ENCODE peak calls at places on chromosomes 4 and X, in seven cellular contexts. O is AG09309; K is WTC11; M is cardiac fibroblast; G is CD8-positive, alpha-beta T cell; U is HFF-Myc; P is suprapubic skin. N is an unnamed sample.

GRCh38 chr4:173505924-173506779 is 23.9 kb downstream of the HAND2 start:
- DNase-seq in G (no peak), K (peak; percentile 84), M (peak; percentile 75), U (no peak), P (peak; percentile 81), O (no peak), N (no peak)

GRCh38 chr4:74486905-74487304 is 42.0 kb downstream of the AREG start:
- DNase-seq in G (no peak), P (no peak), M (no peak), K (no peak), U (no peak), O (no peak), N (no peak)

GRCh38 chrX:35670894-35671293 is 127.2 kb upstream of the MAGEB16 start:
- DNase-seq in M (no peak), G (no peak), O (no peak), K (no peak), U (no peak), P (no peak), N (no peak)

GRCh38 chr4:150771374-150771773 is 189.4 kb downstream of the MAB21L2 start:
- DNase-seq in O (no peak), G (no peak), M (no peak), P (no peak), U (no peak), K (no peak), N (no peak)

GRCh38 chrX:23662187-23662586 is 5.1 kb upstream of the PRDX4 start:
- DNase-seq in P (no peak), O (no peak), M (no peak), K (no peak), G (no peak), U (no peak), N (no peak)

GRCh38 chrX:153903991-153904957 is at the start of gene AVPR2:
- DNase-seq in G (no peak), K (no peak), U (no peak), O (no peak), M (no peak), P (no peak), N (no peak)

GRCh38 chrX:13688384-13688771 is 550 bp upstream of the RAB9A start:
- DNase-seq in M (no peak), G (no peak), K (no peak), P (no peak), O (no peak), U (no peak), N (no peak)

GRCh38 chr4:168174308-168174707 is 82.0 kb downstream of the ANXA10 start:
- DNase-seq in O (no peak), K (no peak), P (no peak), M (no peak), G (no peak), U (no peak), N (no peak)

GRCh38 chr4:112316333-112316732 is 19.2 kb downstream of the ALPK1 start:
- DNase-seq in G (no peak), P (no peak), U (no peak), K (no peak), O (no peak), M (no peak), N (no peak)